ENCODE peak calls at places on chromosomes 5 and 9, in seven cellular contexts. O is left lung, D is brain microvascular endothelial cell, T is heart right ventricle, F is psoas muscle, M is upper lobe of right lung, K is A673. X is an unnamed sample. For H3K36me3, the result is how much of the 10 kb centered on the place peaks cover.

GRCh38 chr5:76367623-76368366 is 35.3 kb upstream of the IQGAP2 start:
- DNase-seq in O (no peak), M (no peak), F (no peak), D (no peak), K (no peak), T (no peak), X (no peak)

GRCh38 chr9:94743035-94743954 is 16.8 kb downstream of the AOPEP start:
- DNase-seq in O (no peak), K (no peak), T (no peak), M (no peak), D (no peak), F (no peak), X (no peak)

GRCh38 chr9:37371565-37372464 is 50.7 kb upstream of the GRHPR start:
- DNase-seq in D (peak), O (no peak), K (peak), M (no peak), T (no peak), F (no peak), X (no peak)

GRCh38 chr5:108437425-108437824 is 55.5 kb upstream of the FBXL17 start:
- DNase-seq in O (no peak), M (no peak), K (no peak), F (no peak), D (no peak), T (no peak), X (no peak)

GRCh38 chr5:134139891-134140469 is 25.5 kb downstream of the TCF7 start:
- DNase-seq in M (peak), O (no peak), T (no peak), F (no peak), K (no peak), D (no peak), X (no peak)

GRCh38 chr5:99019812-99020697 is 91.2 kb upstream of the CHD1 start:
- DNase-seq in O (no peak), T (no peak), D (peak), K (peak), F (no peak), M (no peak), X (no peak)

GRCh38 chr5:168883253-168883880 is 304.2 kb upstream of the PANK3 start:
- DNase-seq in D (no peak), K (no peak), F (no peak), T (no peak), M (no peak), O (no peak), X (no peak)

GRCh38 chr9:126222835-126223431 is 103.7 kb upstream of the MVB12B start:
- DNase-seq in O (no peak), M (no peak), T (no peak), F (no peak), K (no peak), D (no peak), X (no peak)

GRCh38 chr5:177429248-177430045 is 3.0 kb downstream of the GRK6 start:
- DNase-seq in K (no peak), T (peak), F (peak), M (peak), O (peak), D (no peak), X (peak)

GRCh38 chr5:172658869-172659513 is 17.9 kb downstream of the NEURL1B start:
- DNase-seq in O (no peak), T (peak), M (peak), D (no peak), F (peak), K (no peak), X (peak)

GRCh38 chr9:130305381-130305780 is 39.8 kb downstream of the HMCN2 start:
- DNase-seq in K (no peak), T (no peak), D (no peak), O (no peak), F (peak), M (no peak), X (no peak)

GRCh38 chr5:135386886-135387628 is 12.0 kb downstream of the MACROH2A1 start:
- DNase-seq in O (no peak), T (peak), M (no peak), F (no peak), K (peak), D (peak), X (no peak)

GRCh38 chr5:32274548-32275420 is 38.0 kb downstream of the MTMR12 start:
- DNase-seq in T (peak), M (no peak), O (no peak), K (no peak), D (peak), F (no peak), X (no peak)

GRCh38 chr5:83306572-83307241 is 164.8 kb upstream of the VCAN start:
- DNase-seq in T (peak), F (peak), K (no peak), D (peak), M (no peak), O (peak), X (peak)

GRCh38 chr5:66247176-66247960 is 103.3 kb downstream of the SREK1 start:
- DNase-seq in D (peak), O (no peak), T (no peak), K (no peak), M (no peak), F (no peak), X (no peak)

GRCh38 chr5:155728857-155729683 is 597.9 kb upstream of the SGCD start:
- DNase-seq in M (no peak), K (peak), D (no peak), T (peak), O (peak), F (no peak), X (no peak)

GRCh38 chr9:116365056-116365471 is 211.5 kb downstream of the PAPPA start:
- DNase-seq in M (no peak), D (peak), K (peak), O (no peak), F (peak), T (peak), X (peak)

GRCh38 chr5:16178745-16179372 is 732 bp downstream of the MARCHF11 start:
- DNase-seq in O (peak), K (peak), T (peak), D (peak), F (peak), M (peak), X (peak)

GRCh38 chr5:32707394-32707997 is 3.6 kb upstream of the NPR3 start:
- DNase-seq in M (no peak), F (no peak), K (peak), T (no peak), O (no peak), D (no peak), X (no peak)

GRCh38 chr5:113061851-113062631 is 85.4 kb downstream of the DCP2 start:
- DNase-seq in K (no peak), M (no peak), F (no peak), O (no peak), D (peak), T (no peak), X (no peak)

GRCh38 chr9:106376689-106377088 is 486.3 kb upstream of the ZNF462 start:
- DNase-seq in D (no peak), K (no peak), O (no peak), F (no peak), T (no peak), M (no peak), X (no peak)

GRCh38 chr5:93589812-93590215 is 6.8 kb downstream of the NR2F1 start:
- DNase-seq in F (no peak), K (no peak), T (no peak), O (no peak), D (no peak), M (no peak), X (no peak)

GRCh38 chr5:154405078-154405792 is 40.6 kb upstream of the SAP30L start:
- DNase-seq in K (peak), O (peak), T (peak), M (peak), D (peak), F (peak), X (peak)

GRCh38 chr9:96418074-96418919 is at the start of gene ZNF367:
- DNase-seq in F (peak), D (peak), T (peak), K (peak), M (peak), O (peak), X (peak)

GRCh38 chr9:35555246-35555701 is 49.8 kb upstream of the TESK1 start:
- DNase-seq in K (no peak), M (no peak), O (no peak), F (no peak), T (no peak), D (no peak), X (no peak)

GRCh38 chr9:35555881-35556280 is 49.2 kb upstream of the TESK1 start:
- DNase-seq in O (no peak), D (no peak), F (no peak), M (no peak), K (no peak), T (no peak), X (no peak)

GRCh38 chr9:35552837-35553236 is 52.2 kb upstream of the TESK1 start:
- DNase-seq in F (no peak), T (no peak), O (no peak), M (no peak), D (no peak), K (no peak), X (no peak)

GRCh38 chr9:35552376-35552775 is 52.7 kb upstream of the TESK1 start:
- DNase-seq in D (no peak), O (no peak), K (no peak), T (no peak), F (no peak), M (no peak), X (no peak)

DNA sequence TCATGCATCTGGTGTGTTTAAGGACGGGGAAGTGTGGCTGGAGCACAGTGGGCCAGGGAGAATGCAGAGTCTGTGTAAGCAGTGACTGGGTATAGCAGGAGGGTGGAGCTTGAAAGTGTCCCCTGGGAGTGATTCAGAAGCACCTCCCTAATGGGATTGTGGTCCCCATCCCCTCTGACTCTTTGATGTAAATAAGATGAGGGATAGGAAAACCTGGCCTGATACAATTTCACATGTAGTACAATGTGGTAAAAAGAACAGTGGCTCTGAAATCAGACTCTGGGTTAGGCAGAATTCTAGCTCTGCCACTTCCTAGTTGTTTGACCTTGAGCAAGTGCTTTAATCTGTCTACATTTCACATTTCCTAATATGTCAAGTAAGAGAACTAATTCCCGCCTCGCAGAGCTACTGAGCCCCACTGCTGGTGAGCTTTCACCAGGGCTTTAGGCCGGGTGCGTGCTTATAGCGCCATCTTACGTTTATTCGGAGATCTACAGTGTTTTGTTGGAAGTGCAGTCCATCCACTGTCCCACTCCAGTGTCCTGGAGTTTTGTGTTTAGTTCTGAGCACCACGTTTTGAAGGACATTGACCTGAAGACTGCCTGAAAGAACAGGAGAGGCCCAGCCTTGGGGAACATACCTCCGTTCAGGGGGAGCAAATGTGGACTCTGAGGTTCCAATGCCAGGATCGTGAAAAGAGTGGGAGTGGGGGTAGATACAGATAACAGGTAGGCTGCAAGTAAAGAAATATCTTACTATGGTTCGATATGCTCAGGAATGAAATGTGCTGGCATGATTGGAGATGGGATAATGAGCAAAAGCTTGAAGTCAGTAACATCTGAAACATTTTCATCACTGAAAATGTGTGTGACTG is 51.2 kb upstream of the TESK1 start:
- DNase-seq in K (peak), F (peak), T (peak), O (no peak), M (no peak), D (peak), X (peak)
- H3K36me3 ChIP-seq in K (under half), F (under half), T (under half), O (under half), M (under half), D (under half), X (under half)

DNA sequence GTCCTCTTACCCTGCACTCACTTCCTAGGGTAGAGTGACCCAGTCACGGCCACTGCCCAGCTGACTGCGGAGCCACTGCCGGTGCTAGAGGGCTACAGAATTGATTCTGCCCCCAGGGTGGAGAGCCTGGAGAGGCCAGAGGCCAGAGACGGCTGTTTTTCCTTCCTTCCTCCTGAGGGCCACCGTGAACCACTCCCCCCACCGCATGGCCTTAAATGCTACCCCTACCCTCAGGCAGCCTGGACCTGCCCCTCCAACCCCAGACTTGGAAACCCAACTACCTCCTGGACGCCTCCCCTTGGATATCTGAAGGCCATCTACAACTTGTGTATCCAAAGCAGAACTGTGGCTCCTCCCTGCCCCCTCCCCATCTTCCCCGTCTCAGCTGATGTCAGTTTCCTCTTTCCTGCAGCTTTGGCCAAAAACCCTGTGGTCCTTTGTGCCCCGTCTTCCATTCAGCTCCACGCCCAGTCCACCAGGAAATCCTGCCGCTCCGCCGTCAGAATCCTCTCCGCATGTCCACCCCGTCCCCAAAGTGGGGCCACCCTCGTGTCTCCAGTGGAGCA is 16.3 kb downstream of the SH2D3C start:
- DNase-seq in K (no peak), M (peak), T (peak), O (peak), F (no peak), D (no peak), X (peak)
- H3K4me3 ChIP-seq in K (no peak), M (peak), T (peak), O (no peak), F (peak), D (no peak), X (no peak)

GRCh38 chr5:181246276-181247050 is 2.8 kb upstream of the RACK1 start:
- DNase-seq in T (peak), O (peak), F (peak), M (peak), D (peak), K (peak), X (peak)
- H3K36me3 ChIP-seq in T (under half), O (under half), F (under half), M (under half), D (under half), K (under half), X (under half)

GRCh38 chr9:137163101-137163661 is 6.7 kb downstream of the LRRC26 start:
- DNase-seq in F (no peak), D (peak), K (peak), T (no peak), M (no peak), O (no peak), X (no peak)
- H3K4me3 ChIP-seq in F (peak), D (peak), K (peak), T (peak), M (peak), O (peak), X (no peak)

GRCh38 chr9:88437210-88438146 is 49.2 kb downstream of the SPIN1 start:
- DNase-seq in K (no peak), F (no peak), M (no peak), D (no peak), O (no peak), T (no peak), X (no peak)

GRCh38 chr9:88438819-88439218 is 50.6 kb downstream of the SPIN1 start:
- DNase-seq in O (no peak), F (no peak), D (no peak), K (no peak), M (no peak), T (no peak), X (no peak)

GRCh38 chr9:88433583-88434240 is 45.5 kb downstream of the SPIN1 start:
- DNase-seq in D (peak), T (no peak), F (no peak), O (no peak), M (no peak), K (peak), X (no peak)

GRCh38 chr9:88441301-88442007 is 53.2 kb downstream of the SPIN1 start:
- DNase-seq in D (no peak), K (no peak), T (no peak), M (no peak), O (no peak), F (no peak), X (no peak)

GRCh38 chr9:88436379-88436778 is 48.1 kb downstream of the SPIN1 start:
- DNase-seq in O (no peak), M (no peak), K (no peak), F (no peak), D (no peak), T (no peak), X (no peak)
- H3K36me3 ChIP-seq in O (under half), M (under half), K (under half), F (under half), D (under half), T (half or more), X (under half)

DNA sequence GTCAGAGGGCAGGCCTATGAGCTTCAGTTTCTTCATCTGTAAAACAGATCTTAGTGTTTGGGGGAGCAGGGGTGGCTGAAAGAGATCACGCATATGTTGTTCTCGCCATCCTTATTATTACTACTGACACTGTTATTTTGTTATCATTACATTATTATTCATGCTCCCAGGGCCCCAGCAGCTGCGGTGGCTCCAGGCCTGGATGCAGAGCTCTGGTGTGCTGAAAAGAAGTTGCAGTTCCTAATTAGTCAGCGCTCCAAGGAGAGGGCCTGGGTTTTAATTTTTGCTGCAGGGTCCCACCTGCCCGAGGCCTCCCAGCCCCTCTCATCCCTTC is 19.5 kb downstream of the CXXC5 start:
- DNase-seq in F (no peak), M (no peak), O (no peak), T (no peak), D (peak), K (peak), X (no peak)
- H3K4me3 ChIP-seq in F (peak), M (peak), O (peak), T (peak), D (no peak), K (peak), X (no peak)

GRCh38 chr9:71704806-71705205 is 63.5 kb downstream of the CEMIP2 start:
- DNase-seq in K (no peak), M (no peak), F (no peak), T (no peak), D (no peak), O (no peak), X (no peak)
- H3K36me3 ChIP-seq in K (under half), M (half or more), F (half or more), T (half or more), D (under half), O (half or more), X (under half)

GRCh38 chr9:76613150-76613781 is 151.0 kb upstream of the PCA3 start:
- DNase-seq in O (no peak), M (no peak), D (no peak), T (no peak), K (no peak), F (no peak), X (no peak)
- H3K4me3 ChIP-seq in O (no peak), M (no peak), D (no peak), T (no peak), K (no peak), F (no peak), X (no peak)

X was measured in aorta.